ENCODE peak calls at places on chromosome 12, in eight cellular contexts. I is uterus; K is fibroblast of pulmonary artery; J is RWPE2; H is activated B cell treated with CpG ODN at 0.5 μM for 24 hours; V is A549; M is PC-9; B is CD8-positive, alpha-beta T cell. L is an unnamed sample.

GRCh38 chr12:130280226-130280625 is 57.5 kb upstream of the PIWIL1 start:
- DNase-seq in V (no peak), J (no peak), K (no peak), H (no peak), B (no peak), I (no peak), M (no peak), L (no peak)

GRCh38 chr12:45909041-45909713 is 81.2 kb downstream of the SCAF11 start:
- DNase-seq in J (no peak), V (no peak), K (no peak), H (no peak), I (no peak), B (no peak), M (no peak), L (no peak)

GRCh38 chr12:104998423-104999346 is 12.6 kb downstream of the NOPCHAP1 start:
- DNase-seq in I (no peak), B (no peak), K (no peak), J (no peak), V (no peak), H (no peak), M (no peak), L (no peak)

GRCh38 chr12:5248230-5248629 is 183.7 kb upstream of the NTF3 start:
- DNase-seq in V (no peak), I (no peak), K (no peak), J (no peak), M (no peak), B (no peak), H (no peak), L (no peak)

GRCh38 chr12:114213055-114213561 is 192.8 kb downstream of the TBX5 start:
- DNase-seq in J (no peak), K (no peak), H (no peak), M (no peak), I (no peak), B (no peak), V (no peak), L (no peak)

GRCh38 chr12:5456906-5457305 is 25.0 kb downstream of the NTF3 start:
- DNase-seq in I (no peak), V (no peak), K (peak), H (no peak), J (no peak), M (no peak), B (no peak), L (no peak)

GRCh38 chr12:100790558-100790957 is 4.0 kb upstream of the ANO4 start:
- DNase-seq in H (no peak), I (no peak), J (no peak), M (no peak), B (no peak), V (no peak), K (no peak), L (no peak)

GRCh38 chr12:7091660-7092228 is 501 bp downstream of the C1R start:
- DNase-seq in H (no peak), M (no peak), V (no peak), B (no peak), I (peak), J (no peak), K (peak), L (no peak)

GRCh38 chr12:89932950-89933349 is 224.3 kb upstream of the ATP2B1 start:
- DNase-seq in H (no peak), B (no peak), K (no peak), M (no peak), J (no peak), I (no peak), V (no peak), L (no peak)

GRCh38 chr12:6180300-6181051 is 19.7 kb upstream of the CD9 start:
- DNase-seq in J (no peak), B (no peak), K (peak), H (no peak), V (no peak), I (peak), M (peak), L (no peak)

GRCh38 chr12:3076730-3077571 is at the start of gene TSPAN9:
- DNase-seq in H (peak), V (peak), B (peak), M (peak), J (peak), K (peak), I (peak), L (peak)

GRCh38 chr12:49201595-49202295 is 12.9 kb upstream of the TUBA1A start:
- DNase-seq in M (peak), H (no peak), K (peak), J (no peak), B (no peak), I (peak), V (no peak), L (no peak)

GRCh38 chr12:685388-685787 is 22.1 kb upstream of the NINJ2 start:
- DNase-seq in K (peak), B (peak), M (no peak), J (no peak), H (peak), I (no peak), V (no peak), L (no peak)

GRCh38 chr12:107760207-107760816 is 625 bp downstream of the PRDM4 start:
- DNase-seq in M (no peak), I (peak), K (no peak), B (no peak), J (no peak), V (peak), H (no peak), L (peak)

GRCh38 chr12:49868952-49869815 is 26.3 kb upstream of the BCDIN3D start:
- DNase-seq in M (peak), B (no peak), H (no peak), V (no peak), J (no peak), I (peak), K (peak), L (peak)

GRCh38 chr12:55698241-55698955 is 9.3 kb downstream of the ITGA7 start:
- DNase-seq in H (no peak), V (no peak), I (no peak), M (no peak), B (no peak), J (peak), K (no peak), L (no peak)

GRCh38 chr12:16796168-16796567 is 190.2 kb upstream of the LMO3 start:
- DNase-seq in V (no peak), H (no peak), K (no peak), M (no peak), I (no peak), J (no peak), B (no peak), L (no peak)

GRCh38 chr12:102484732-102485069 is 4.3 kb upstream of the IGF1 start:
- DNase-seq in M (no peak), H (no peak), K (no peak), V (no peak), J (no peak), I (no peak), B (no peak), L (no peak)
- TF ChIP-seq CTCF in M (no peak), H (no peak), K (no peak), V (no peak), J (peak), I (no peak), B (peak), L (no peak)

DNA sequence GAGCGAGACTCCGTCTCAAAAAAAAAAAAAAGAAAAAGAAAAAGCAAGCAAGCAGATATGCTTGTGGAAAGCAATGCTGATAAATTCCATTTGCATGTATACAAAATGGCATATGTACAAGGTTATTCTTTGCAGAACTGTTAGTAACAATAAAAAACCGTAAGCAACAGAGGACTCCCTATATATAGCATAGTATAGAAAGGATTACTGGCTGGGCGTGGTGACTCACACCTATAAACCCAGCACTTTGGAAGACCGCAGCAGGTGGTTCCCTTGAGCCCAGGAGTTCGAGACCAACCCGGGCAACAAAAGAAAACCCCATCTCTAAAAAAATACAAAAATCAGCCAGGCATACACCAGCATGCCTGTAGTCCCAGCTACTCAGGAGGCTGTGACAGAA is 13.5 kb downstream of the GCN1 start:
- DNase-seq in J (no peak), M (no peak), B (no peak), H (no peak), I (no peak), V (no peak), K (no peak), L (no peak)
- TF ChIP-seq CTCF in J (no peak), M (no peak), B (no peak), H (no peak), I (no peak), V (no peak), K (no peak), L (no peak)

GRCh38 chr12:51963477-51963876 is 12.0 kb downstream of the ACVR1B start:
- DNase-seq in V (no peak), B (no peak), J (no peak), K (no peak), M (no peak), I (no peak), H (no peak), L (no peak)
- TF ChIP-seq CTCF in V (no peak), B (no peak), J (no peak), K (no peak), M (no peak), I (no peak), H (no peak), L (no peak)

GRCh38 chr12:26121323-26121740 is 3.5 kb downstream of the BHLHE41 start:
- DNase-seq in J (no peak), H (no peak), I (no peak), M (no peak), V (no peak), B (no peak), K (no peak), L (no peak)

GRCh38 chr12:26125451-26126339 is 858 bp upstream of the BHLHE41 start:
- DNase-seq in M (peak), I (peak), K (peak), B (no peak), V (peak), J (peak), H (peak), L (peak)

GRCh38 chr12:26124491-26125450 is at the start of gene BHLHE41:
- DNase-seq in H (peak), M (peak), V (peak), J (no peak), B (no peak), I (peak), K (peak), L (peak)

GRCh38 chr12:26121841-26122680 is 2.8 kb downstream of the BHLHE41 start:
- DNase-seq in B (no peak), M (no peak), H (peak), V (no peak), I (no peak), K (peak), J (no peak), L (no peak)

GRCh38 chr12:26123482-26123980 is 1.3 kb downstream of the BHLHE41 start:
- DNase-seq in M (no peak), J (no peak), I (no peak), H (no peak), B (no peak), K (no peak), V (no peak), L (no peak)
- TF ChIP-seq CTCF in M (no peak), J (no peak), I (no peak), H (no peak), B (no peak), K (no peak), V (no peak), L (no peak)

DNA sequence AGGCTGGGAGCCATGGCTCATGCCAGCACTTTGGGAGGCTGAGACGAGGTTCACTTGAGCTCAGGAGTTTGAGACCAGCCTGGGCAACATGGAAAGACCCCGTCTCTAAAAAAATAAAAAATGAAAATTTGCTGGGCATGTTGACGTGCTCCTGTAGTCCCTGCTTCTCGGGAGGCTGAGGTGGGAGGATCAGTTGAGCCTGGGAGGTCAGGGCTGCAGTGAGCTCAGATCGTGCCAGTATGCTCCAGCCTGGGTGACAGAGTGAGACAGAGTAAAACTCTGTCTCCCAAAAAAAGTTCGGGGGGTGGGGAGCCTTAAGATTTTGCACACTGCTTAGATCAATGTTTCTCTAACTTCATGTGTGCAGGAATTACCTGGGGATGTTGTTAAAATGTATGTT is 30.9 kb downstream of the ATP2A2 start:
- DNase-seq in V (no peak), J (no peak), K (no peak), M (no peak), I (no peak), B (no peak), H (no peak), L (no peak)
- TF ChIP-seq CTCF in V (no peak), J (no peak), K (no peak), M (no peak), I (no peak), B (no peak), H (no peak), L (no peak)

DNA sequence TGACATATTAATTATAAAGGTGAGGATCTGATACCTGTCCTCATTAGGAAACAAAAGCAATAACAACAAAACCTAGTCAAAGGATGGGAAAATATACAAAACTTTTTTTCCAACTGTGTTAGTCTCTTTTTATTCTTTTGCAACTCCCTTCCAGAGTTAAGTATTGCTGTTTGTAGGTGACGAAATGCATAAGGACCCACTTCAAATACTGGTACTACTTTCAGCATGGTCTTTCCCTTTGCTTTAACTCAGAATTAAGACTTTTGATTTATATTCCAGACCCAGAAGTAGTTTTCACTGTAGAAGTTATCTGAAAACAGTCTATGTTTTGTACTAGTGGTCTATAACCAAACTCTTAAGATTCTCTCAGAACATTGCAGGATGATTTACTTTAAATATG is 34.1 kb upstream of the ABCC9 start:
- DNase-seq in B (no peak), V (no peak), I (no peak), J (no peak), H (no peak), K (no peak), M (no peak), L (no peak)
- TF ChIP-seq CTCF in B (no peak), V (no peak), I (no peak), J (no peak), H (no peak), K (no peak), M (no peak), L (no peak)

GRCh38 chr12:110908377-110909136 is 11.8 kb downstream of the MYL2 start:
- DNase-seq in B (no peak), I (no peak), M (no peak), K (no peak), J (no peak), V (no peak), H (no peak), L (no peak)

GRCh38 chr12:110907583-110907982 is 12.8 kb downstream of the MYL2 start:
- DNase-seq in B (no peak), V (no peak), H (no peak), M (no peak), J (no peak), K (no peak), I (no peak), L (no peak)

GRCh38 chr12:110906088-110906487 is 14.3 kb downstream of the MYL2 start:
- DNase-seq in J (no peak), V (no peak), M (no peak), H (no peak), I (no peak), K (no peak), B (no peak), L (no peak)

GRCh38 chr12:110906985-110907384 is 13.4 kb downstream of the MYL2 start:
- DNase-seq in B (no peak), M (no peak), H (no peak), J (no peak), K (peak), V (no peak), I (no peak), L (no peak)

GRCh38 chr12:110906516-110906915 is 13.9 kb downstream of the MYL2 start:
- DNase-seq in K (no peak), V (no peak), M (no peak), B (no peak), I (no peak), H (no peak), J (no peak), L (no peak)
- TF ChIP-seq CTCF in K (no peak), V (no peak), M (no peak), B (no peak), I (no peak), H (no peak), J (no peak), L (no peak)

DNA sequence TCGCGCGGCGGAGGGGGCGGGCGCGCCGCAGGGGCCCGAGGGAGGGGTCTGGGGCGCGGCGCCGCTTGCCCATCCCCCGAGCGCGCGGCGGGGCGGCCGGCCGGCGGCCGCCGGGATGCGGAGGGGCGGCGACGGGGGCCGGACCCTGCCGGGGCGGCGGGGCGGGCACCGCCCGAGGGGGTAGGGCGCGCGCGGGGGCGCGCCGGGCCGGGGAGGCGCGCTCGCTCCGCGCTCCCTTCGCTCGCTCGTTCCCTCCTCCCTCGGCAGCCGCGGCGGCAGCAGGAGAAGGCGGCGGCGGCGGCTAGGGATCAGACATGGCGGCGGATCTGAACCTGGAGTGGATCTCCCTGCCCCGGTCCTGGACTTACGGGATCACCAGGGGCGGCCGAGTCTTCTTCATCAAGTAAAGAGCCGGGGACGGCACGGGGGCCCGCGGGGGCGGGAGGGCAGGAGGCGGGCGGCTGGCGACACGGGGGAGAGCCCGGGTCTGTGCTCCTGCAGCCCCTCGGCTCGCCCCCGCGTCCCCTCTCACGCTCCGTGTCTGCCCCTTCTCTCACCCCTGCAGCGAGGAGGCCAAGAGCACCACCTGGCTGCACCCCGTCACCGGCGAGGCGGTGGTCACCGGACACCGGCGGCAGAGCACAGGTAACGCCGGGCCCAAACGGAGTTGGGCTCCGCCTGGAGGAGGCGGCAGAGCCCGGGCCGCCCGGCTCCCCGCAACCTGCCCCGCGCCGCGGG is at the start of gene PLEKHA5:
- DNase-seq in K (peak), J (no peak), V (peak), M (peak), I (peak), H (peak), B (no peak), L (peak)
- TF ChIP-seq CTCF in K (no peak), J (peak), V (peak), M (no peak), I (peak), H (no peak), B (no peak), L (no peak)

GRCh38 chr12:26122681-26123481 is 2.0 kb downstream of the BHLHE41 start:
- DNase-seq in K (peak), I (peak), V (peak), M (peak), J (no peak), B (no peak), H (no peak), L (peak)
- TF ChIP-seq CTCF in K (peak), I (peak), V (peak), M (peak), J (peak), B (no peak), H (no peak), L (no peak)